ENCODE peak calls at places on chromosomes 7 and 10, in five cellular contexts. One of them, this sample, is unnamed.

GRCh38 chr7:136528329-136528728 is 340.1 kb upstream of the CHRM2 start:
- DNase-seq in BE2C: peak; percentile 21
- DNase-seq in ovary: no peak
- DNase-seq in GM23338: no peak
- DNase-seq in osteoblast: no peak
- DNase-seq in this sample: no peak

GRCh38 chr7:51315393-51316261 is 982 bp downstream of the COBL start:
- DNase-seq in BE2C: no peak
- DNase-seq in ovary: peak; percentile 41
- DNase-seq in GM23338: peak; percentile 85
- DNase-seq in osteoblast: peak; percentile 86
- DNase-seq in this sample: no peak

GRCh38 chr10:98259606-98260319 is 8.2 kb downstream of the LOXL4 start:
- DNase-seq in BE2C: peak; percentile 35
- DNase-seq in ovary: no peak
- DNase-seq in GM23338: no peak
- DNase-seq in osteoblast: no peak
- DNase-seq in this sample: no peak

GRCh38 chr7:89029864-89030263 is 234.3 kb upstream of the TEX47 start:
- DNase-seq in BE2C: no peak
- DNase-seq in ovary: no peak
- DNase-seq in GM23338: no peak
- DNase-seq in osteoblast: no peak
- DNase-seq in this sample: peak; percentile 79

GRCh38 chr7:155153676-155154075 is 83.6 kb downstream of the HTR5A start:
- DNase-seq in BE2C: no peak
- DNase-seq in ovary: no peak
- DNase-seq in GM23338: no peak
- DNase-seq in osteoblast: no peak
- DNase-seq in this sample: no peak

GRCh38 chr10:32713560-32713959 is 244.5 kb downstream of the ITGB1 start:
- DNase-seq in BE2C: no peak
- DNase-seq in ovary: no peak
- DNase-seq in GM23338: peak; percentile 4
- DNase-seq in osteoblast: peak; percentile 19
- DNase-seq in this sample: peak; percentile 4

GRCh38 chr7:6032167-6032566 is 991 bp downstream of the ANKRD61 start:
- DNase-seq in BE2C: no peak
- DNase-seq in ovary: no peak
- DNase-seq in GM23338: no peak
- DNase-seq in osteoblast: no peak
- DNase-seq in this sample: no peak

GRCh38 chr10:24483701-24484100 is 240.0 kb downstream of the ARHGAP21 start:
- DNase-seq in BE2C: no peak
- DNase-seq in ovary: no peak
- DNase-seq in GM23338: peak; percentile 46
- DNase-seq in osteoblast: peak; percentile 88
- DNase-seq in this sample: no peak

GRCh38 chr7:150945853-150946825 is 32.0 kb downstream of the KCNH2 start:
- DNase-seq in BE2C: peak; percentile 71
- DNase-seq in ovary: peak; percentile 37
- DNase-seq in GM23338: no peak
- DNase-seq in osteoblast: peak; percentile 95
- DNase-seq in this sample: no peak

GRCh38 chr7:157909370-157909769 is 572.6 kb downstream of the DNAJB6 start:
- DNase-seq in BE2C: no peak
- DNase-seq in ovary: peak; percentile 13
- DNase-seq in GM23338: no peak
- DNase-seq in osteoblast: peak; percentile 63
- DNase-seq in this sample: no peak

GRCh38 chr10:75652136-75652535 is 220.7 kb downstream of the LRMDA start:
- DNase-seq in BE2C: no peak
- DNase-seq in ovary: no peak
- DNase-seq in GM23338: no peak
- DNase-seq in osteoblast: no peak
- DNase-seq in this sample: no peak

GRCh38 chr10:35707642-35708425 is 65.7 kb upstream of the FZD8 start:
- DNase-seq in BE2C: no peak
- DNase-seq in ovary: no peak
- DNase-seq in GM23338: no peak
- DNase-seq in osteoblast: no peak
- DNase-seq in this sample: no peak

GRCh38 chr10:98074315-98074911 is 44.0 kb upstream of the CRTAC1 start:
- DNase-seq in BE2C: no peak
- DNase-seq in ovary: no peak
- DNase-seq in GM23338: peak; percentile 42
- DNase-seq in osteoblast: no peak
- DNase-seq in this sample: peak; percentile 26

GRCh38 chr10:27345455-27345909 is 104.9 kb upstream of the ACBD5 start:
- DNase-seq in BE2C: no peak
- DNase-seq in ovary: no peak
- DNase-seq in GM23338: no peak
- DNase-seq in osteoblast: no peak
- DNase-seq in this sample: peak; percentile 52

GRCh38 chr10:77223532-77224460 is 413.8 kb downstream of the KCNMA1 start:
- DNase-seq in BE2C: no peak
- DNase-seq in ovary: no peak
- DNase-seq in GM23338: no peak
- DNase-seq in osteoblast: no peak
- DNase-seq in this sample: no peak

GRCh38 chr10:114022292-114022691 is 21.4 kb upstream of the ADRB1 start:
- DNase-seq in BE2C: peak; percentile 37
- DNase-seq in ovary: peak; percentile 56
- DNase-seq in GM23338: no peak
- DNase-seq in osteoblast: no peak
- DNase-seq in this sample: no peak

GRCh38 chr10:72319416-72320254 is 35.1 kb downstream of the DNAJB12 start:
- DNase-seq in BE2C: peak; percentile 91
- DNase-seq in ovary: peak; percentile 96
- DNase-seq in GM23338: peak; percentile 90
- DNase-seq in osteoblast: peak; percentile 98
- DNase-seq in this sample: peak; percentile 80

GRCh38 chr7:101163281-101164070 is 1.9 kb downstream of the VGF start:
- DNase-seq in BE2C: peak; percentile 77
- DNase-seq in ovary: peak; percentile 48
- DNase-seq in GM23338: peak; percentile 72
- DNase-seq in osteoblast: peak; percentile 83
- DNase-seq in this sample: no peak

GRCh38 chr7:76060842-76061241 is 12.9 kb downstream of the MDH2 start:
- DNase-seq in BE2C: no peak
- DNase-seq in ovary: no peak
- DNase-seq in GM23338: no peak
- DNase-seq in osteoblast: no peak
- DNase-seq in this sample: no peak

GRCh38 chr10:122264442-122264841 is 6.7 kb upstream of the BTBD16 start:
- DNase-seq in BE2C: no peak
- DNase-seq in ovary: no peak
- DNase-seq in GM23338: no peak
- DNase-seq in osteoblast: peak; percentile 79
- DNase-seq in this sample: no peak

GRCh38 chr7:129773328-129773731 is 161.8 kb downstream of the NRF1 start:
- DNase-seq in BE2C: no peak
- DNase-seq in ovary: no peak
- DNase-seq in GM23338: no peak
- DNase-seq in osteoblast: peak; percentile 91
- DNase-seq in this sample: no peak

GRCh38 chr7:115099906-115100305 is 178.0 kb downstream of the MDFIC start:
- DNase-seq in BE2C: no peak
- DNase-seq in ovary: no peak
- DNase-seq in GM23338: no peak
- DNase-seq in osteoblast: no peak
- DNase-seq in this sample: no peak

GRCh38 chr10:98041352-98042043 is 11.1 kb upstream of the CRTAC1 start:
- DNase-seq in BE2C: peak; percentile 65
- DNase-seq in ovary: no peak
- DNase-seq in GM23338: peak; percentile 89
- DNase-seq in osteoblast: peak; percentile 92
- DNase-seq in this sample: peak; percentile 77